ENCODE peak calls at places on chromosomes 5 and 9, in four cellular contexts. One of them, this sample, is unnamed.

GRCh38 chr5:1734271-1734907 is 65.2 kb downstream of the MRPL36 start:
- DNase-seq in WTC11: no peak
- DNase-seq in T-helper 1 cell: no peak
- DNase-seq in CD4-positive, alpha-beta memory T cell: no peak
- DNase-seq in this sample: no peak

GRCh38 chr9:14127656-14128055 is 186.3 kb downstream of the NFIB start:
- DNase-seq in WTC11: no peak
- DNase-seq in T-helper 1 cell: no peak
- DNase-seq in CD4-positive, alpha-beta memory T cell: no peak
- DNase-seq in this sample: no peak

GRCh38 chr5:94746731-94747124 is 128.3 kb downstream of the SLF1 start:
- DNase-seq in WTC11: no peak
- DNase-seq in T-helper 1 cell: no peak
- DNase-seq in CD4-positive, alpha-beta memory T cell: no peak
- DNase-seq in this sample: no peak

GRCh38 chr5:141849371-141850182 is 28.6 kb downstream of the PCDH1 start:
- DNase-seq in WTC11: peak
- DNase-seq in T-helper 1 cell: peak
- DNase-seq in CD4-positive, alpha-beta memory T cell: peak
- DNase-seq in this sample: peak

GRCh38 chr5:140220032-140220697 is 45.2 kb downstream of the CYSTM1 start:
- DNase-seq in WTC11: no peak
- DNase-seq in T-helper 1 cell: no peak
- DNase-seq in CD4-positive, alpha-beta memory T cell: no peak
- DNase-seq in this sample: no peak

GRCh38 chr5:15031180-15031579 is 159.6 kb upstream of the ANKH start:
- DNase-seq in WTC11: no peak
- DNase-seq in T-helper 1 cell: no peak
- DNase-seq in CD4-positive, alpha-beta memory T cell: no peak
- DNase-seq in this sample: no peak

GRCh38 chr9:2838984-2839367 is 4.9 kb downstream of the PUM3 start:
- DNase-seq in WTC11: no peak
- DNase-seq in T-helper 1 cell: no peak
- DNase-seq in CD4-positive, alpha-beta memory T cell: no peak
- DNase-seq in this sample: no peak

GRCh38 chr5:16411741-16412455 is 53.7 kb downstream of the ZNF622 start:
- DNase-seq in WTC11: no peak
- DNase-seq in T-helper 1 cell: no peak
- DNase-seq in CD4-positive, alpha-beta memory T cell: no peak
- DNase-seq in this sample: no peak

GRCh38 chr9:119289740-119290139 is 79.5 kb downstream of the BRINP1 start:
- DNase-seq in WTC11: peak
- DNase-seq in T-helper 1 cell: peak
- DNase-seq in CD4-positive, alpha-beta memory T cell: no peak
- DNase-seq in this sample: no peak

GRCh38 chr5:141319699-141320098 is 885 bp downstream of the TAF7 start:
- DNase-seq in WTC11: no peak
- DNase-seq in T-helper 1 cell: no peak
- DNase-seq in CD4-positive, alpha-beta memory T cell: no peak
- DNase-seq in this sample: no peak

GRCh38 chr9:97554566-97555075 is 53.2 kb downstream of the TMOD1 start:
- DNase-seq in WTC11: no peak
- DNase-seq in T-helper 1 cell: no peak
- DNase-seq in CD4-positive, alpha-beta memory T cell: no peak
- DNase-seq in this sample: no peak

GRCh38 chr5:139543423-139543991 is 17.6 kb upstream of the UBE2D2 start:
- DNase-seq in WTC11: peak
- DNase-seq in T-helper 1 cell: peak
- DNase-seq in CD4-positive, alpha-beta memory T cell: peak
- DNase-seq in this sample: peak

GRCh38 chr9:99807276-99807852 is 14.3 kb upstream of the NR4A3 start:
- DNase-seq in WTC11: peak
- DNase-seq in T-helper 1 cell: peak
- DNase-seq in CD4-positive, alpha-beta memory T cell: peak
- DNase-seq in this sample: peak

GRCh38 chr9:125646222-125647100 is 60.5 kb downstream of the MAPKAP1 start:
- DNase-seq in WTC11: no peak
- DNase-seq in T-helper 1 cell: no peak
- DNase-seq in CD4-positive, alpha-beta memory T cell: peak
- DNase-seq in this sample: peak

GRCh38 chr5:84381501-84382362 is 2.9 kb downstream of the EDIL3 start:
- DNase-seq in WTC11: no peak
- DNase-seq in T-helper 1 cell: no peak
- DNase-seq in CD4-positive, alpha-beta memory T cell: no peak
- DNase-seq in this sample: no peak

GRCh38 chr9:90830051-90830450 is 28.4 kb downstream of the SYK start:
- DNase-seq in WTC11: no peak
- DNase-seq in T-helper 1 cell: no peak
- DNase-seq in CD4-positive, alpha-beta memory T cell: no peak
- DNase-seq in this sample: no peak

GRCh38 chr9:84397822-84398221 is 57.3 kb upstream of the SLC28A3 start:
- DNase-seq in WTC11: no peak
- DNase-seq in T-helper 1 cell: no peak
- DNase-seq in CD4-positive, alpha-beta memory T cell: peak
- DNase-seq in this sample: no peak

GRCh38 chr5:53425598-53426516 is 54.6 kb upstream of the FST start:
- DNase-seq in WTC11: peak
- DNase-seq in T-helper 1 cell: peak
- DNase-seq in CD4-positive, alpha-beta memory T cell: peak
- DNase-seq in this sample: peak

GRCh38 chr9:98326402-98327248 is 71.2 kb upstream of the TBC1D2 start:
- DNase-seq in WTC11: no peak
- DNase-seq in T-helper 1 cell: no peak
- DNase-seq in CD4-positive, alpha-beta memory T cell: no peak
- DNase-seq in this sample: no peak

GRCh38 chr5:172887735-172888134 is 53.7 kb downstream of the ERGIC1 start:
- DNase-seq in WTC11: no peak
- DNase-seq in T-helper 1 cell: no peak
- DNase-seq in CD4-positive, alpha-beta memory T cell: no peak
- DNase-seq in this sample: no peak

GRCh38 chr5:116216246-116216645 is 131.4 kb downstream of the COMMD10 start:
- DNase-seq in WTC11: no peak
- DNase-seq in T-helper 1 cell: no peak
- DNase-seq in CD4-positive, alpha-beta memory T cell: no peak
- DNase-seq in this sample: no peak

GRCh38 chr9:104868687-104869404 is 59.1 kb downstream of the ABCA1 start:
- DNase-seq in WTC11: peak
- DNase-seq in T-helper 1 cell: no peak
- DNase-seq in CD4-positive, alpha-beta memory T cell: no peak
- DNase-seq in this sample: no peak

GRCh38 chr9:32251539-32251938 is 132.9 kb upstream of the ACO1 start:
- DNase-seq in WTC11: peak
- DNase-seq in T-helper 1 cell: peak
- DNase-seq in CD4-positive, alpha-beta memory T cell: peak
- DNase-seq in this sample: peak

GRCh38 chr5:170752257-170753215 is 31.0 kb upstream of the GABRP start:
- DNase-seq in WTC11: no peak
- DNase-seq in T-helper 1 cell: no peak
- DNase-seq in CD4-positive, alpha-beta memory T cell: no peak
- DNase-seq in this sample: no peak

GRCh38 chr9:41229408-41230401 is 40.6 kb upstream of the ZNG1F start:
- DNase-seq in WTC11: peak
- DNase-seq in T-helper 1 cell: peak
- DNase-seq in CD4-positive, alpha-beta memory T cell: no peak
- DNase-seq in this sample: no peak

This sample was measured in naive thymus-derived CD4-positive, alpha-beta T cell.